ENCODE peak calls at places on chromosome 2, in five cellular contexts. T is adrenal gland, M is heart right ventricle, B is left lung, G is tibial nerve. W is an unnamed sample.

GRCh38 chr2:53265900-53266299 is 501.7 kb upstream of the CHAC2 start:
- DNase-seq in T (no peak), M (no peak), B (no peak), G (no peak), W (no peak)

GRCh38 chr2:18117592-18117991 is 239.1 kb downstream of the KCNS3 start:
- DNase-seq in T (peak; percentile 19), M (no peak), B (peak; percentile 47), G (no peak), W (no peak)

GRCh38 chr2:86249176-86249842 is 50.1 kb downstream of the MRPL35 start:
- DNase-seq in T (peak; percentile 81), M (no peak), B (no peak), G (no peak), W (no peak)

GRCh38 chr2:194700116-194700515 is 956.9 kb upstream of the SLC39A10 start:
- DNase-seq in T (no peak), M (no peak), B (no peak), G (no peak), W (no peak)

GRCh38 chr2:1548910-1549673 is 135.8 kb downstream of the TPO start:
- DNase-seq in T (no peak), M (no peak), B (peak; percentile 28), G (no peak), W (no peak)

GRCh38 chr2:29295843-29296242 is 180.6 kb downstream of the CLIP4 start:
- DNase-seq in T (no peak), M (no peak), B (no peak), G (no peak), W (no peak)

GRCh38 chr2:195320416-195320973 is 336.5 kb upstream of the SLC39A10 start:
- DNase-seq in T (no peak), M (no peak), B (no peak), G (no peak), W (no peak)

GRCh38 chr2:46847726-46848421 is 67.7 kb downstream of the MCFD2 start:
- DNase-seq in T (no peak), M (no peak), B (peak; percentile 32), G (no peak), W (no peak)

GRCh38 chr2:64875368-64875767 is 113.8 kb upstream of the SLC1A4 start:
- DNase-seq in T (no peak), M (no peak), B (no peak), G (no peak), W (no peak)

GRCh38 chr2:235644191-235644590 is 150.3 kb downstream of the AGAP1 start:
- DNase-seq in T (no peak), M (peak; percentile 26), B (no peak), G (no peak), W (no peak)

GRCh38 chr2:232365621-232366321 is 12.8 kb upstream of the ALPP start:
- DNase-seq in T (no peak), M (no peak), B (no peak), G (no peak), W (no peak)

GRCh38 chr2:51782874-51783765 is 751.2 kb upstream of the NRXN1 start:
- DNase-seq in T (no peak), M (peak; percentile 33), B (no peak), G (no peak), W (no peak)

GRCh38 chr2:146837857-146838256 is 1007.0 kb upstream of the ACVR2A start:
- DNase-seq in T (no peak), M (no peak), B (no peak), G (no peak), W (no peak)

GRCh38 chr2:7895356-7895755 is 786.5 kb upstream of the ID2 start:
- DNase-seq in T (no peak), M (no peak), B (no peak), G (no peak), W (no peak)

GRCh38 chr2:148643998-148644884 is at the start of gene EPC2:
- DNase-seq in T (peak; percentile 85), M (peak; percentile 88), B (peak; percentile 90), G (peak; percentile 76), W (peak; percentile 90)

GRCh38 chr2:160583162-160583522 is 89.5 kb upstream of the RBMS1 start:
- DNase-seq in T (peak; percentile 18), M (peak; percentile 16), B (no peak), G (no peak), W (no peak)

GRCh38 chr2:27123302-27124150 is at the start of gene ABHD1:
- DNase-seq in T (peak; percentile 62), M (peak; percentile 67), B (peak; percentile 78), G (peak; percentile 41), W (peak; percentile 63)

GRCh38 chr2:235598842-235599531 is 105.1 kb downstream of the AGAP1 start:
- DNase-seq in T (no peak), M (no peak), B (no peak), G (no peak), W (no peak)

GRCh38 chr2:230658877-230659652 is 53.6 kb upstream of the CAB39 start:
- DNase-seq in T (no peak), M (no peak), B (no peak), G (no peak), W (peak; percentile 34)

GRCh38 chr2:70532244-70532935 is 21.2 kb downstream of the TGFA start:
- DNase-seq in T (no peak), M (no peak), B (no peak), G (no peak), W (no peak)

GRCh38 chr2:163641986-163642385 is 93.8 kb downstream of the FIGN start:
- DNase-seq in T (no peak), M (no peak), B (no peak), G (no peak), W (no peak)

GRCh38 chr2:44840186-44840850 is 101.2 kb upstream of the SIX3 start:
- DNase-seq in T (no peak), M (no peak), B (no peak), G (no peak), W (no peak)

GRCh38 chr2:15620340-15620739 is 28.7 kb downstream of the DDX1 start:
- DNase-seq in T (no peak), M (no peak), B (no peak), G (no peak), W (no peak)

GRCh38 chr2:128633501-128633900 is 314.8 kb upstream of the HS6ST1 start:
- DNase-seq in T (no peak), M (no peak), B (no peak), G (no peak), W (no peak)

GRCh38 chr2:148298201-148298600 is 277.3 kb downstream of the MBD5 start:
- DNase-seq in T (no peak), M (no peak), B (no peak), G (no peak), W (no peak)

GRCh38 chr2:64105676-64106461 is 38.4 kb downstream of the PELI1 start:
- DNase-seq in T (no peak), M (no peak), B (no peak), G (no peak), W (no peak)

GRCh38 chr2:101858246-101858645 is 133.5 kb upstream of the IL1R2 start:
- DNase-seq in T (no peak), M (no peak), B (no peak), G (no peak), W (no peak)
- H3K27ac ChIP-seq in T (no peak overlapping the region), M (no peak overlapping the region), B (no peak overlapping the region), G (no peak overlapping the region), W (no peak overlapping the region)

GRCh38 chr2:120148229-120148628 is 75.0 kb downstream of the TMEM185B start:
- DNase-seq in T (no peak), M (no peak), B (no peak), G (no peak), W (no peak)
- H3K9me3 ChIP-seq in T (no peaks in the 10 kb centered on the region), M (peaks cover 16% of the 10 kb centered on the region), B (peaks cover 28% of the 10 kb centered on the region), G (peaks cover 3% of the 10 kb centered on the region), W (no peaks in the 10 kb centered on the region)

GRCh38 chr2:74882299-74882687 is 48.4 kb downstream of the HK2 start:
- DNase-seq in T (no peak), M (no peak), B (no peak), G (no peak), W (no peak)
- H3K36me3 ChIP-seq in T (no peaks in the 10 kb centered on the region), M (no peaks in the 10 kb centered on the region), B (no peaks in the 10 kb centered on the region), G (no peaks in the 10 kb centered on the region), W (peaks cover 4% of the 10 kb centered on the region)

GRCh38 chr2:218721934-218722333 is 11.3 kb downstream of the TTLL4 start:
- DNase-seq in T (no peak), M (no peak), B (no peak), G (no peak), W (no peak)

GRCh38 chr2:218720048-218721041 is 9.7 kb downstream of the TTLL4 start:
- DNase-seq in T (no peak), M (no peak), B (no peak), G (no peak), W (no peak)

GRCh38 chr2:218721488-218721887 is 10.9 kb downstream of the TTLL4 start:
- DNase-seq in T (no peak), M (no peak), B (no peak), G (no peak), W (no peak)

GRCh38 chr2:218722419-218722818 is 11.8 kb downstream of the TTLL4 start:
- DNase-seq in T (no peak), M (no peak), B (no peak), G (no peak), W (no peak)

DNA sequence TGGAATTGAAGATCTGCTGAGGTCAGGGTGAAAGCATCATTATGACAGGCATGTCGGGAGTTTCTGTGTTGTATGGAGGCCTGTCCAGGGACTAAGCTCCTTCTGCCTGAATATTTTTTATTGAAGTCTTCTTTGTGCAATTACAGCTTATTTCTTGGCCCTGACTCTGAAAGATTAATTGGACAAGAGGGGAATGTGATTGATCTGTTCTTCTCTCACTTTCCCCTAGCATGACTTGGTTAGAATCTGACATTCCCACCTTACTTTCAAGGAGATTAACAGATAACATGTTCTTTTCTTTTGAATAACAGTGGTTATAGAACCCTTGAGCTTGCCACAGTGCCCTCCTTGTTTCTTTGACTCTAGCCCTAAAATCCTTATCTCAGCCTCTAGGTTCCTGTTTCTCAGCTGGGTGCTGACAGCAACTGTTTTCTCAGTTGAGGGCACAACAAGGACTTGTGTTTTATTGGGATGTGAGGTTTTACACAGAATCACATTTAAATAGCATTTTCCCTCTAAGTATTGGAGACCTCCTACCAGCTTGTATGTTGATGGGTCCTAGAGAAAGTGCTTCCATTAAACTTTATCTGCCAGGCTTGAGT is 12.3 kb downstream of the TTLL4 start:
- DNase-seq in T (no peak), M (no peak), B (no peak), G (no peak), W (no peak)
- H3K27ac ChIP-seq in T (no peak overlapping the region), M (no peak overlapping the region), B (no peak overlapping the region), G (peak overlapping the region; percentile 83), W (no peak overlapping the region)

GRCh38 chr2:220855296-220855695 is 716.8 kb downstream of the EPHA4 start:
- DNase-seq in T (no peak), M (peak; percentile 48), B (no peak), G (no peak), W (no peak)
- H3K9me3 ChIP-seq in T (no peaks in the 10 kb centered on the region), M (no peaks in the 10 kb centered on the region), B (no peaks in the 10 kb centered on the region), G (no peaks in the 10 kb centered on the region), W (no peaks in the 10 kb centered on the region)

GRCh38 chr2:121342751-121343150 is 57.7 kb upstream of the TFCP2L1 start:
- DNase-seq in T (peak; percentile 37), M (no peak), B (no peak), G (no peak), W (no peak)

GRCh38 chr2:121338281-121338680 is 53.3 kb upstream of the TFCP2L1 start:
- DNase-seq in T (no peak), M (no peak), B (no peak), G (no peak), W (no peak)

GRCh38 chr2:121343191-121343590 is 58.2 kb upstream of the TFCP2L1 start:
- DNase-seq in T (no peak), M (no peak), B (no peak), G (no peak), W (no peak)

GRCh38 chr2:121345101-121345500 is 60.1 kb upstream of the TFCP2L1 start:
- DNase-seq in T (no peak), M (no peak), B (no peak), G (no peak), W (no peak)

GRCh38 chr2:121340926-121341325 is 55.9 kb upstream of the TFCP2L1 start:
- DNase-seq in T (no peak), M (no peak), B (no peak), G (no peak), W (no peak)
- H3K36me3 ChIP-seq in T (peaks cover 53% of the 10 kb centered on the region), M (peaks cover 3% of the 10 kb centered on the region), B (no peaks in the 10 kb centered on the region), G (peaks cover 4% of the 10 kb centered on the region), W (peaks cover 13% of the 10 kb centered on the region)